ENCODE peak calls at places on chromosomes 11 and 22, in five cellular contexts. One of them, this sample, is unnamed. For H3K9me3, the result is how much of the 10 kb centered on the place peaks cover.

GRCh38 chr11:15499684-15500083 is 385.0 kb downstream of the INSC start:
- DNase-seq in neuronal stem cell: no peak
- DNase-seq in H1: no peak
- DNase-seq in mesenchymal stem cell: no peak
- DNase-seq in IMR-90: no peak
- DNase-seq in this sample: no peak

GRCh38 chr11:313787-314547 is at the start of gene IFITM1:
- DNase-seq in neuronal stem cell: no peak
- DNase-seq in IMR-90: peak
- DNase-seq in H1: no peak
- DNase-seq in mesenchymal stem cell: peak
- DNase-seq in this sample: peak

GRCh38 chr11:68684385-68685356 is at the start of gene GAL:
- DNase-seq in IMR-90: no peak
- DNase-seq in H1: no peak
- DNase-seq in neuronal stem cell: no peak
- DNase-seq in mesenchymal stem cell: peak
- DNase-seq in this sample: peak

GRCh38 chr11:100329352-100329751 is 357.7 kb upstream of the ARHGAP42 start:
- DNase-seq in neuronal stem cell: no peak
- DNase-seq in mesenchymal stem cell: no peak
- DNase-seq in H1: no peak
- DNase-seq in IMR-90: no peak
- DNase-seq in this sample: no peak

GRCh38 chr22:19151329-19152191 is 1.5 kb upstream of the GSC2 start:
- DNase-seq in neuronal stem cell: no peak
- DNase-seq in H1: no peak
- DNase-seq in IMR-90: no peak
- DNase-seq in mesenchymal stem cell: no peak
- DNase-seq in this sample: no peak

GRCh38 chr11:44275241-44275640 is 34.7 kb downstream of the ALX4 start:
- DNase-seq in IMR-90: no peak
- DNase-seq in H1: no peak
- DNase-seq in neuronal stem cell: no peak
- DNase-seq in mesenchymal stem cell: no peak
- DNase-seq in this sample: no peak

GRCh38 chr22:32801001-32801435 is 487 bp upstream of the TIMP3 start:
- DNase-seq in IMR-90: no peak
- DNase-seq in mesenchymal stem cell: peak
- DNase-seq in H1: no peak
- DNase-seq in neuronal stem cell: no peak
- DNase-seq in this sample: peak

GRCh38 chr11:75428301-75428724 is 4.7 kb downstream of the KLHL35 start:
- DNase-seq in neuronal stem cell: no peak
- DNase-seq in mesenchymal stem cell: no peak
- DNase-seq in IMR-90: peak
- DNase-seq in H1: no peak
- DNase-seq in this sample: peak

GRCh38 chr11:111602865-111603632 is 800 bp downstream of the SIK2 start:
- DNase-seq in neuronal stem cell: peak
- DNase-seq in H1: no peak
- DNase-seq in IMR-90: peak
- DNase-seq in mesenchymal stem cell: peak
- DNase-seq in this sample: peak

GRCh38 chr11:44572884-44573283 is 7.4 kb downstream of the CD82 start:
- DNase-seq in H1: no peak
- DNase-seq in IMR-90: no peak
- DNase-seq in neuronal stem cell: no peak
- DNase-seq in mesenchymal stem cell: no peak
- DNase-seq in this sample: peak

GRCh38 chr22:25081409-25081824 is 118.2 kb upstream of the CRYBB3 start:
- DNase-seq in H1: no peak
- DNase-seq in IMR-90: peak
- DNase-seq in mesenchymal stem cell: peak
- DNase-seq in neuronal stem cell: no peak
- DNase-seq in this sample: peak

GRCh38 chr11:65958306-65958705 is 3.2 kb upstream of the SART1 start:
- DNase-seq in H1: no peak
- DNase-seq in IMR-90: no peak
- DNase-seq in mesenchymal stem cell: no peak
- DNase-seq in neuronal stem cell: no peak
- DNase-seq in this sample: no peak

GRCh38 chr11:72067676-72068075 is 12.7 kb downstream of the NUMA1 start:
- DNase-seq in H1: no peak
- DNase-seq in neuronal stem cell: no peak
- DNase-seq in IMR-90: no peak
- DNase-seq in mesenchymal stem cell: no peak
- DNase-seq in this sample: no peak

GRCh38 chr22:28375761-28376534 is 303.7 kb downstream of the TTC28 start:
- DNase-seq in neuronal stem cell: no peak
- DNase-seq in IMR-90: peak
- DNase-seq in mesenchymal stem cell: no peak
- DNase-seq in H1: no peak
- DNase-seq in this sample: no peak

GRCh38 chr11:73325036-73325981 is 17.2 kb downstream of the ARHGEF17 start:
- DNase-seq in H1: no peak
- DNase-seq in mesenchymal stem cell: peak
- DNase-seq in neuronal stem cell: no peak
- DNase-seq in IMR-90: peak
- DNase-seq in this sample: peak

GRCh38 chr11:124394408-124394807 is 4.4 kb downstream of the OR8B3 start:
- DNase-seq in mesenchymal stem cell: peak
- DNase-seq in neuronal stem cell: no peak
- DNase-seq in H1: no peak
- DNase-seq in IMR-90: peak
- DNase-seq in this sample: no peak

GRCh38 chr22:47435204-47435487 is 672.7 kb downstream of the TBC1D22A start:
- DNase-seq in H1: no peak
- DNase-seq in IMR-90: no peak
- DNase-seq in mesenchymal stem cell: no peak
- DNase-seq in neuronal stem cell: no peak
- DNase-seq in this sample: no peak
- H3K9me3 ChIP-seq in H1: half or more
- H3K9me3 ChIP-seq in IMR-90: under half
- H3K9me3 ChIP-seq in mesenchymal stem cell: under half
- H3K9me3 ChIP-seq in neuronal stem cell: under half
- H3K9me3 ChIP-seq in this sample: under half

GRCh38 chr11:12684821-12685220 is 10.6 kb downstream of the TEAD1 start:
- DNase-seq in mesenchymal stem cell: no peak
- DNase-seq in H1: no peak
- DNase-seq in IMR-90: no peak
- DNase-seq in neuronal stem cell: no peak
- DNase-seq in this sample: no peak
- H3K4me2 ChIP-seq in mesenchymal stem cell: no peak
- H3K4me2 ChIP-seq in H1: peak
- H3K4me2 ChIP-seq in IMR-90: peak
- H3K4me2 ChIP-seq in neuronal stem cell: no peak
- H3K4me2 ChIP-seq in this sample: no peak

DNA sequence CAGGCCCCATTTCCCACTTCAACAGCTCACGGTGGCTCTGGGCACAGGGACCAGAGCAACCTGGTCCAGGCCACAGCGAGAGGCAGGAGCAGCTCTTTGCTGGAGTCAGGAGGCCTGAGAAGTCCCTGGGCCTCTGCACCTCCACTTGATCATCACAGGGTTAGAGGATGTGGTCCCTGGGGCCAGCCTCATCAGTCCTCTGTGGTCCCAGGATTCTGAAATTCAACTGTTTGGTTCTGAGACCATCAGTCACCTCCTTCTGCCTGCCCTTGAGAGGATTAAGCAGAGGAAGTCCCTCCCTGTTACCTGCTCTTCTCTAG is 24.9 kb upstream of the CBX7 start:
- DNase-seq in H1: no peak
- DNase-seq in mesenchymal stem cell: no peak
- DNase-seq in IMR-90: no peak
- DNase-seq in neuronal stem cell: no peak
- DNase-seq in this sample: no peak
- H4K8ac ChIP-seq in H1: peak
- H4K8ac ChIP-seq in mesenchymal stem cell: peak
- H4K8ac ChIP-seq in IMR-90: peak
- H4K8ac ChIP-seq in neuronal stem cell: no peak
- H4K8ac ChIP-seq in this sample: peak

GRCh38 chr22:11613898-11614755 is 3913.9 kb upstream of the OR11H1 start:
- DNase-seq in IMR-90: no peak
- DNase-seq in neuronal stem cell: no peak
- DNase-seq in mesenchymal stem cell: no peak
- DNase-seq in H1: no peak
- DNase-seq in this sample: no peak

GRCh38 chr22:11616811-11617210 is 3911.2 kb upstream of the OR11H1 start:
- DNase-seq in H1: no peak
- DNase-seq in mesenchymal stem cell: no peak
- DNase-seq in IMR-90: no peak
- DNase-seq in neuronal stem cell: peak
- DNase-seq in this sample: no peak
- H3K9me3 ChIP-seq in H1: half or more
- H3K9me3 ChIP-seq in mesenchymal stem cell: under half
- H3K9me3 ChIP-seq in IMR-90: under half
- H3K9me3 ChIP-seq in neuronal stem cell: under half
- H3K9me3 ChIP-seq in this sample: half or more

GRCh38 chr11:67581469-67581868 is 2.1 kb upstream of the GSTP1 start:
- DNase-seq in mesenchymal stem cell: no peak
- DNase-seq in H1: no peak
- DNase-seq in IMR-90: no peak
- DNase-seq in neuronal stem cell: no peak
- DNase-seq in this sample: no peak

GRCh38 chr11:67584205-67584880 is 731 bp downstream of the GSTP1 start:
- DNase-seq in IMR-90: peak
- DNase-seq in H1: no peak
- DNase-seq in neuronal stem cell: no peak
- DNase-seq in mesenchymal stem cell: peak
- DNase-seq in this sample: peak

GRCh38 chr11:67584881-67585873 is 1.6 kb downstream of the GSTP1 start:
- DNase-seq in neuronal stem cell: no peak
- DNase-seq in H1: no peak
- DNase-seq in mesenchymal stem cell: peak
- DNase-seq in IMR-90: no peak
- DNase-seq in this sample: no peak

GRCh38 chr11:67582026-67582425 is 1.6 kb upstream of the GSTP1 start:
- DNase-seq in mesenchymal stem cell: no peak
- DNase-seq in neuronal stem cell: no peak
- DNase-seq in H1: no peak
- DNase-seq in IMR-90: no peak
- DNase-seq in this sample: no peak

GRCh38 chr11:67583319-67584204 is at the start of gene GSTP1:
- DNase-seq in mesenchymal stem cell: peak
- DNase-seq in IMR-90: peak
- DNase-seq in H1: peak
- DNase-seq in neuronal stem cell: peak
- DNase-seq in this sample: peak
- H3K4me2 ChIP-seq in mesenchymal stem cell: peak
- H3K4me2 ChIP-seq in IMR-90: peak
- H3K4me2 ChIP-seq in H1: peak
- H3K4me2 ChIP-seq in neuronal stem cell: peak
- H3K4me2 ChIP-seq in this sample: peak

DNA sequence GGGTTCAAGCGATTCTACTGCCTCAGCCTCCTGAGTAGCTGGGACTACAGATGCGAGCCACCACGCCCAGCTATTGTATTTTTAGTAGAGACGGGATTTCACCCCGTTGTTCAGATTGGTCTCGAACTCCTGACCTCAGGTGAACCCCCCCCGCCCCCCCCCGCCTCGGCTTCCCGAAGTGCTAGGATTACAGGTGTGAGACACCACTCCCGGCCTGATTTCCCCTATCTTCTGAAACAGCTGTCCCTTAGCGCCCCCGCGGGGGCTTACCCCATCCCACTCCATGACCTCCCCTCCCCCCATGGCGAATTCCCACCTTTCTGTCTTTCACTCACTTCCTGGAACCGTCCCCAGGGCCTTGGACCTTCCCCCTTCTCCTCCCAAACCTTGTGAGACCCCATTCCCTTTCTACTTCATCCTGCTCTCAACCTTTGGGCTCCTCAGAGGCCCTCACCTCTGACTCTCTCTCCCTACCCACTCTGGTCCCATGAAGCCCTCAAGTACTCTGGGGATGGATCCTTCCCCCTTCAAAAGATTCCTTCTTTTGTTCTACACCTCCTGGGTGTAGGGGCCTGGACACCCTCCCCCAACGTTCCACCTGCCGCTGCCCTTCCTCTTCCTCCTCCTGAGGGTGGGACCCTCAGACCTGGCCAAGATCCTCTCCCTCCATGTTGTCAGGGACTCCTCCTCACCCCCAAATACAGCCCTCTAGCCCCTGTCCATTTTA is 936 bp downstream of the PRDX5 start:
- DNase-seq in H1: no peak
- DNase-seq in neuronal stem cell: no peak
- DNase-seq in IMR-90: no peak
- DNase-seq in mesenchymal stem cell: no peak
- DNase-seq in this sample: no peak
- H4K8ac ChIP-seq in H1: no peak
- H4K8ac ChIP-seq in neuronal stem cell: no peak
- H4K8ac ChIP-seq in IMR-90: peak
- H4K8ac ChIP-seq in mesenchymal stem cell: peak
- H4K8ac ChIP-seq in this sample: peak

GRCh38 chr22:36625102-36625501 is 78.5 kb downstream of the CACNG2 start:
- DNase-seq in neuronal stem cell: no peak
- DNase-seq in H1: no peak
- DNase-seq in mesenchymal stem cell: no peak
- DNase-seq in IMR-90: no peak
- DNase-seq in this sample: no peak

GRCh38 chr22:36613958-36614357 is 85.0 kb upstream of the EIF3D start:
- DNase-seq in IMR-90: peak
- DNase-seq in neuronal stem cell: no peak
- DNase-seq in H1: no peak
- DNase-seq in mesenchymal stem cell: no peak
- DNase-seq in this sample: no peak

GRCh38 chr22:36617694-36618522 is 85.6 kb downstream of the CACNG2 start:
- DNase-seq in mesenchymal stem cell: no peak
- DNase-seq in neuronal stem cell: no peak
- DNase-seq in H1: no peak
- DNase-seq in IMR-90: no peak
- DNase-seq in this sample: no peak

GRCh38 chr22:36616682-36617081 is 86.9 kb downstream of the CACNG2 start:
- DNase-seq in H1: no peak
- DNase-seq in IMR-90: no peak
- DNase-seq in neuronal stem cell: no peak
- DNase-seq in mesenchymal stem cell: no peak
- DNase-seq in this sample: no peak

DNA sequence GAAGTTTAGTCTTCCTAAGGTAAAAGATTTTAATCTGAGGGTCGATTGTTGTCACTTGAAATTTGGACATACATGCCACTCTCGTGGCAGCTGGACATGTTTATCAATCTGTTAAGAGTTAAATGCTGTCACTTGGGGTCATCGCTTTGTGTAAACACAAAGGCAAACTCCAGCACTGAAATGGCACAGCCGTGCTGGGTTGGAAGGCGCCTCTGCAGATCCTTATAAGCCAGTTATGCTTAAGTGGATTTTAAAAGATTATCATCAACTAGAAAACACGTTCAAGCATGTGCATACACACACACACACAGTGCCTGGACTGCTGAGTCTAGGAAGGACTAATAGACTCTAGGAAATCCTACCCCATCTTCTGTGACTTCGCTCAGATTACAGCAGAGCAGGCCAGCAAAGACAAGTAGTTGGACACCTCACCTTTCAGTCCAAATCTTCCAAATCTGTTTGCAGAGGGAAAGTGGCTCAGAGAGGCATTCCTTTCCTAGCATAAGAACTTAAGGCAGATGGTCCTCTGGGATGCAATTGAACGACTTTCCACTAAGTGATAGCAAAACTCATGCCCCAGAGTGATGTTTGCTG is 83.7 kb downstream of the CACNG2 start:
- DNase-seq in neuronal stem cell: no peak
- DNase-seq in mesenchymal stem cell: no peak
- DNase-seq in H1: no peak
- DNase-seq in IMR-90: no peak
- DNase-seq in this sample: no peak
- H3K9me3 ChIP-seq in neuronal stem cell: under half
- H3K9me3 ChIP-seq in mesenchymal stem cell: under half
- H3K9me3 ChIP-seq in H1: under half
- H3K9me3 ChIP-seq in IMR-90: under half
- H3K9me3 ChIP-seq in this sample: under half

GRCh38 chr22:40567626-40568328 is 68.7 kb downstream of the MRTFA start:
- DNase-seq in IMR-90: no peak
- DNase-seq in neuronal stem cell: no peak
- DNase-seq in mesenchymal stem cell: no peak
- DNase-seq in H1: no peak
- DNase-seq in this sample: no peak
- H3K4me2 ChIP-seq in IMR-90: no peak
- H3K4me2 ChIP-seq in neuronal stem cell: no peak
- H3K4me2 ChIP-seq in mesenchymal stem cell: no peak
- H3K4me2 ChIP-seq in H1: no peak
- H3K4me2 ChIP-seq in this sample: no peak